ENCODE peak calls at places on chromosomes 16 and 17, in eight cellular contexts. One of them, this sample, is unnamed.
A peak's percentile ranks its signal among the peaks of the same experiment; 100 is the strongest.

GRCh38 chr16:3097266-3097665 is 1.8 kb downstream of the ZSCAN10 start:
- DNase-seq in osteoblast: no peak
- DNase-seq in HCT116: no peak
- DNase-seq in ovary: no peak
- DNase-seq in suprapubic skin: no peak
- DNase-seq in adrenal gland: no peak
- DNase-seq in cardiac muscle cell: no peak
- DNase-seq in breast epithelium: no peak
- DNase-seq in this sample: no peak

GRCh38 chr17:39671651-39672521 is 3.6 kb downstream of the PNMT start:
- DNase-seq in breast epithelium: no peak
- DNase-seq in cardiac muscle cell: peak; percentile 73
- DNase-seq in HCT116: peak; percentile 18
- DNase-seq in adrenal gland: peak; percentile 81
- DNase-seq in suprapubic skin: peak; percentile 61
- DNase-seq in osteoblast: peak; percentile 95
- DNase-seq in ovary: no peak
- DNase-seq in this sample: no peak

GRCh38 chr17:5901731-5902660 is 168.2 kb upstream of the WSCD1 start:
- DNase-seq in adrenal gland: no peak
- DNase-seq in cardiac muscle cell: no peak
- DNase-seq in suprapubic skin: no peak
- DNase-seq in HCT116: no peak
- DNase-seq in osteoblast: no peak
- DNase-seq in breast epithelium: no peak
- DNase-seq in ovary: no peak
- DNase-seq in this sample: no peak

GRCh38 chr17:78836420-78837021 is 4.1 kb downstream of the USP36 start:
- DNase-seq in osteoblast: peak; percentile 34
- DNase-seq in suprapubic skin: no peak
- DNase-seq in HCT116: no peak
- DNase-seq in cardiac muscle cell: no peak
- DNase-seq in breast epithelium: no peak
- DNase-seq in ovary: no peak
- DNase-seq in adrenal gland: no peak
- DNase-seq in this sample: no peak

GRCh38 chr16:26457896-26458295 is 608.8 kb upstream of the C16orf82 start:
- DNase-seq in suprapubic skin: no peak
- DNase-seq in HCT116: no peak
- DNase-seq in osteoblast: no peak
- DNase-seq in ovary: no peak
- DNase-seq in breast epithelium: no peak
- DNase-seq in adrenal gland: no peak
- DNase-seq in cardiac muscle cell: no peak
- DNase-seq in this sample: no peak

GRCh38 chr17:37849617-37849972 is 74.6 kb upstream of the TBC1D3K start:
- DNase-seq in HCT116: no peak
- DNase-seq in adrenal gland: no peak
- DNase-seq in breast epithelium: no peak
- DNase-seq in osteoblast: no peak
- DNase-seq in ovary: no peak
- DNase-seq in suprapubic skin: no peak
- DNase-seq in cardiac muscle cell: no peak
- DNase-seq in this sample: no peak

GRCh38 chr16:10978846-10979446 is 34.6 kb downstream of the CLEC16A start:
- DNase-seq in breast epithelium: no peak
- DNase-seq in HCT116: no peak
- DNase-seq in adrenal gland: no peak
- DNase-seq in suprapubic skin: no peak
- DNase-seq in osteoblast: no peak
- DNase-seq in cardiac muscle cell: no peak
- DNase-seq in ovary: no peak
- DNase-seq in this sample: no peak

GRCh38 chr17:5499790-5500189 is 13.4 kb downstream of the MIS12 start:
- DNase-seq in cardiac muscle cell: peak; percentile 59
- DNase-seq in osteoblast: peak; percentile 81
- DNase-seq in adrenal gland: peak; percentile 63
- DNase-seq in suprapubic skin: no peak
- DNase-seq in breast epithelium: no peak
- DNase-seq in ovary: no peak
- DNase-seq in HCT116: no peak
- DNase-seq in this sample: no peak

GRCh38 chr16:70395345-70395901 is 43.5 kb downstream of the ST3GAL2 start:
- DNase-seq in suprapubic skin: no peak
- DNase-seq in breast epithelium: peak; percentile 65
- DNase-seq in adrenal gland: peak; percentile 77
- DNase-seq in HCT116: no peak
- DNase-seq in ovary: peak; percentile 43
- DNase-seq in cardiac muscle cell: peak; percentile 81
- DNase-seq in osteoblast: peak; percentile 91
- DNase-seq in this sample: no peak

GRCh38 chr16:63067141-63067540 is 1030.9 kb upstream of the CDH8 start:
- DNase-seq in ovary: no peak
- DNase-seq in HCT116: no peak
- DNase-seq in cardiac muscle cell: no peak
- DNase-seq in osteoblast: no peak
- DNase-seq in suprapubic skin: no peak
- DNase-seq in breast epithelium: no peak
- DNase-seq in adrenal gland: no peak
- DNase-seq in this sample: no peak

GRCh38 chr17:15177343-15177742 is 87.8 kb downstream of the PMP22 start:
- DNase-seq in cardiac muscle cell: no peak
- DNase-seq in HCT116: no peak
- DNase-seq in adrenal gland: no peak
- DNase-seq in osteoblast: no peak
- DNase-seq in breast epithelium: no peak
- DNase-seq in suprapubic skin: no peak
- DNase-seq in ovary: no peak
- DNase-seq in this sample: no peak

GRCh38 chr16:3188925-3189825 is 1.2 kb downstream of the OR1F1 start:
- DNase-seq in HCT116: no peak
- DNase-seq in ovary: no peak
- DNase-seq in suprapubic skin: no peak
- DNase-seq in cardiac muscle cell: peak; percentile 61
- DNase-seq in adrenal gland: no peak
- DNase-seq in breast epithelium: no peak
- DNase-seq in osteoblast: peak; percentile 94
- DNase-seq in this sample: no peak

GRCh38 chr16:59198487-59198886 is 464.4 kb upstream of the GOT2 start:
- DNase-seq in breast epithelium: no peak
- DNase-seq in cardiac muscle cell: no peak
- DNase-seq in suprapubic skin: no peak
- DNase-seq in adrenal gland: no peak
- DNase-seq in ovary: no peak
- DNase-seq in HCT116: no peak
- DNase-seq in osteoblast: peak; percentile 9
- DNase-seq in this sample: no peak

GRCh38 chr17:36600936-36601302 is 464 bp upstream of the MRM1 start:
- DNase-seq in adrenal gland: no peak
- DNase-seq in osteoblast: no peak
- DNase-seq in suprapubic skin: no peak
- DNase-seq in ovary: no peak
- DNase-seq in breast epithelium: no peak
- DNase-seq in cardiac muscle cell: no peak
- DNase-seq in HCT116: no peak
- DNase-seq in this sample: no peak

GRCh38 chr17:9226794-9227135 is 205.5 kb downstream of the NTN1 start:
- DNase-seq in osteoblast: no peak
- DNase-seq in HCT116: no peak
- DNase-seq in adrenal gland: no peak
- DNase-seq in cardiac muscle cell: no peak
- DNase-seq in ovary: no peak
- DNase-seq in breast epithelium: no peak
- DNase-seq in suprapubic skin: peak; percentile 67
- DNase-seq in this sample: no peak

GRCh38 chr17:50863221-50863843 is 2.8 kb downstream of the TOB1 start:
- DNase-seq in breast epithelium: no peak
- DNase-seq in HCT116: peak; percentile 36
- DNase-seq in cardiac muscle cell: peak; percentile 59
- DNase-seq in ovary: no peak
- DNase-seq in suprapubic skin: no peak
- DNase-seq in osteoblast: no peak
- DNase-seq in adrenal gland: peak; percentile 87
- DNase-seq in this sample: no peak

GRCh38 chr16:65384441-65384840 is 262.6 kb upstream of the CDH11 start:
- DNase-seq in adrenal gland: no peak
- DNase-seq in suprapubic skin: no peak
- DNase-seq in breast epithelium: no peak
- DNase-seq in osteoblast: no peak
- DNase-seq in cardiac muscle cell: no peak
- DNase-seq in HCT116: no peak
- DNase-seq in ovary: no peak
- DNase-seq in this sample: no peak

GRCh38 chr17:45223541-45224528 is 2.1 kb downstream of the FMNL1 start:
- DNase-seq in breast epithelium: no peak
- DNase-seq in osteoblast: peak; percentile 89
- DNase-seq in suprapubic skin: no peak
- DNase-seq in cardiac muscle cell: no peak
- DNase-seq in adrenal gland: no peak
- DNase-seq in HCT116: no peak
- DNase-seq in ovary: no peak
- DNase-seq in this sample: no peak

GRCh38 chr17:10579270-10579669 is 29.8 kb upstream of the MYH2 start:
- DNase-seq in HCT116: no peak
- DNase-seq in breast epithelium: no peak
- DNase-seq in suprapubic skin: no peak
- DNase-seq in ovary: no peak
- DNase-seq in osteoblast: no peak
- DNase-seq in adrenal gland: no peak
- DNase-seq in cardiac muscle cell: no peak
- DNase-seq in this sample: no peak

GRCh38 chr16:22726868-22727267 is 87.1 kb upstream of the HS3ST2 start:
- DNase-seq in cardiac muscle cell: no peak
- DNase-seq in HCT116: no peak
- DNase-seq in breast epithelium: no peak
- DNase-seq in ovary: no peak
- DNase-seq in adrenal gland: no peak
- DNase-seq in suprapubic skin: no peak
- DNase-seq in osteoblast: no peak
- DNase-seq in this sample: no peak

GRCh38 chr16:52518884-52519283 is 28.1 kb downstream of the TOX3 start:
- DNase-seq in ovary: no peak
- DNase-seq in suprapubic skin: no peak
- DNase-seq in adrenal gland: no peak
- DNase-seq in HCT116: no peak
- DNase-seq in osteoblast: no peak
- DNase-seq in breast epithelium: no peak
- DNase-seq in cardiac muscle cell: no peak
- DNase-seq in this sample: no peak

GRCh38 chr17:50149425-50150353 is 788 bp downstream of the PPP1R9B start:
- DNase-seq in cardiac muscle cell: peak; percentile 78
- DNase-seq in osteoblast: peak; percentile 91
- DNase-seq in adrenal gland: peak; percentile 78
- DNase-seq in HCT116: no peak
- DNase-seq in suprapubic skin: no peak
- DNase-seq in ovary: no peak
- DNase-seq in breast epithelium: no peak
- DNase-seq in this sample: no peak

GRCh38 chr16:87713469-87714229 is 52.1 kb downstream of the KLHDC4 start:
- DNase-seq in osteoblast: no peak
- DNase-seq in HCT116: no peak
- DNase-seq in suprapubic skin: no peak
- DNase-seq in adrenal gland: no peak
- DNase-seq in cardiac muscle cell: no peak
- DNase-seq in breast epithelium: no peak
- DNase-seq in ovary: no peak
- DNase-seq in this sample: no peak

GRCh38 chr17:3475155-3475808 is 515 bp upstream of the ASPA start:
- DNase-seq in breast epithelium: no peak
- DNase-seq in HCT116: no peak
- DNase-seq in cardiac muscle cell: no peak
- DNase-seq in suprapubic skin: no peak
- DNase-seq in osteoblast: no peak
- DNase-seq in ovary: no peak
- DNase-seq in adrenal gland: no peak
- DNase-seq in this sample: no peak

GRCh38 chr16:51812945-51813344 is 661.9 kb upstream of the SALL1 start:
- DNase-seq in HCT116: no peak
- DNase-seq in breast epithelium: no peak
- DNase-seq in osteoblast: no peak
- DNase-seq in adrenal gland: no peak
- DNase-seq in cardiac muscle cell: no peak
- DNase-seq in suprapubic skin: no peak
- DNase-seq in ovary: no peak
- DNase-seq in this sample: no peak

GRCh38 chr16:76059186-76059585 is 218.0 kb upstream of the CNTNAP4 start:
- DNase-seq in HCT116: no peak
- DNase-seq in suprapubic skin: no peak
- DNase-seq in cardiac muscle cell: no peak
- DNase-seq in breast epithelium: no peak
- DNase-seq in ovary: no peak
- DNase-seq in osteoblast: no peak
- DNase-seq in adrenal gland: no peak
- DNase-seq in this sample: no peak

GRCh38 chr17:64460955-64461354 is 12.0 kb downstream of the MILR1 start:
- DNase-seq in breast epithelium: no peak
- DNase-seq in adrenal gland: peak; percentile 53
- DNase-seq in cardiac muscle cell: no peak
- DNase-seq in osteoblast: no peak
- DNase-seq in suprapubic skin: no peak
- DNase-seq in ovary: no peak
- DNase-seq in HCT116: no peak
- DNase-seq in this sample: no peak

GRCh38 chr17:49003557-49004511 is 6.6 kb downstream of the IGF2BP1 start:
- DNase-seq in ovary: no peak
- DNase-seq in adrenal gland: no peak
- DNase-seq in osteoblast: peak; percentile 84
- DNase-seq in suprapubic skin: no peak
- DNase-seq in cardiac muscle cell: peak; percentile 76
- DNase-seq in breast epithelium: no peak
- DNase-seq in HCT116: no peak
- DNase-seq in this sample: no peak
- H3K4me1 ChIP-seq in ovary: no peaks in the 10 kb centered on the region
- H3K4me1 ChIP-seq in adrenal gland: no peaks in the 10 kb centered on the region
- H3K4me1 ChIP-seq in osteoblast: peaks cover 21% of the 10 kb centered on the region
- H3K4me1 ChIP-seq in suprapubic skin: peaks cover 5% of the 10 kb centered on the region
- H3K4me1 ChIP-seq in cardiac muscle cell: peaks cover 48% of the 10 kb centered on the region
- H3K4me1 ChIP-seq in breast epithelium: no peaks in the 10 kb centered on the region
- H3K4me1 ChIP-seq in HCT116: no peaks in the 10 kb centered on the region
- H3K4me1 ChIP-seq in this sample: no peaks in the 10 kb centered on the region

GRCh38 chr17:17741346-17742023 is 60.2 kb downstream of the RAI1 start:
- DNase-seq in HCT116: no peak
- DNase-seq in suprapubic skin: no peak
- DNase-seq in breast epithelium: no peak
- DNase-seq in osteoblast: peak; percentile 93
- DNase-seq in ovary: peak; percentile 58
- DNase-seq in cardiac muscle cell: no peak
- DNase-seq in adrenal gland: peak; percentile 78
- DNase-seq in this sample: no peak
- H3K4me3 ChIP-seq in HCT116: no peak overlapping the region
- H3K4me3 ChIP-seq in suprapubic skin: peak overlapping the region; percentile 32
- H3K4me3 ChIP-seq in breast epithelium: peak overlapping the region; percentile 43
- H3K4me3 ChIP-seq in osteoblast: peak overlapping the region; percentile 7
- H3K4me3 ChIP-seq in ovary: peak overlapping the region; percentile 0
- H3K4me3 ChIP-seq in cardiac muscle cell: no peak overlapping the region
- H3K4me3 ChIP-seq in adrenal gland: no peak overlapping the region
- H3K4me3 ChIP-seq in this sample: no peak overlapping the region

GRCh38 chr17:2406271-2406902 is 5.5 kb upstream of the MNT start:
- DNase-seq in suprapubic skin: peak; percentile 78
- DNase-seq in osteoblast: no peak
- DNase-seq in cardiac muscle cell: no peak
- DNase-seq in adrenal gland: no peak
- DNase-seq in breast epithelium: no peak
- DNase-seq in ovary: no peak
- DNase-seq in HCT116: no peak
- DNase-seq in this sample: no peak
- H3K4me1 ChIP-seq in suprapubic skin: peaks cover 60% of the 10 kb centered on the region
- H3K4me1 ChIP-seq in osteoblast: peaks cover 46% of the 10 kb centered on the region
- H3K4me1 ChIP-seq in cardiac muscle cell: peaks cover 12% of the 10 kb centered on the region
- H3K4me1 ChIP-seq in adrenal gland: peaks cover 17% of the 10 kb centered on the region
- H3K4me1 ChIP-seq in breast epithelium: peaks cover 3% of the 10 kb centered on the region
- H3K4me1 ChIP-seq in ovary: peaks cover 5% of the 10 kb centered on the region
- H3K4me1 ChIP-seq in HCT116: peaks cover 43% of the 10 kb centered on the region
- H3K4me1 ChIP-seq in this sample: no peaks in the 10 kb centered on the region

GRCh38 chr16:67182288-67182687 is 1.5 kb downstream of the MATCAP1 start:
- DNase-seq in osteoblast: no peak
- DNase-seq in breast epithelium: no peak
- DNase-seq in cardiac muscle cell: no peak
- DNase-seq in ovary: no peak
- DNase-seq in adrenal gland: no peak
- DNase-seq in suprapubic skin: no peak
- DNase-seq in HCT116: no peak
- DNase-seq in this sample: no peak
- H3K4me3 ChIP-seq in osteoblast: no peak overlapping the region
- H3K4me3 ChIP-seq in breast epithelium: no peak overlapping the region
- H3K4me3 ChIP-seq in cardiac muscle cell: no peak overlapping the region
- H3K4me3 ChIP-seq in ovary: no peak overlapping the region
- H3K4me3 ChIP-seq in adrenal gland: no peak overlapping the region
- H3K4me3 ChIP-seq in suprapubic skin: no peak overlapping the region
- H3K4me3 ChIP-seq in HCT116: peak overlapping the region; percentile 71
- H3K4me3 ChIP-seq in this sample: no peak overlapping the region